ENCODE peak calls at places on chromosomes 6 and 20, in four cellular contexts. One of them, this sample, is unnamed.

GRCh38 chr6:69693749-69694148 is 103.1 kb downstream of the LMBRD1 start:
- DNase-seq in HEK293T: no peak
- DNase-seq in HepG2: no peak
- DNase-seq in K562: no peak
- DNase-seq in this sample: no peak

GRCh38 chr20:49851991-49852390 is 39.4 kb downstream of the SLC9A8 start:
- DNase-seq in HEK293T: no peak
- DNase-seq in HepG2: no peak
- DNase-seq in K562: no peak
- DNase-seq in this sample: no peak

GRCh38 chr6:49401063-49401462 is 62.0 kb downstream of the MMUT start:
- DNase-seq in HEK293T: no peak
- DNase-seq in HepG2: no peak
- DNase-seq in K562: no peak
- DNase-seq in this sample: no peak

GRCh38 chr6:143247586-143247985 is 186.9 kb downstream of the AIG1 start:
- DNase-seq in HEK293T: no peak
- DNase-seq in HepG2: no peak
- DNase-seq in K562: no peak
- DNase-seq in this sample: no peak

GRCh38 chr6:54084234-54084633 is 27.0 kb upstream of the MLIP start:
- DNase-seq in HEK293T: no peak
- DNase-seq in HepG2: no peak
- DNase-seq in K562: no peak
- DNase-seq in this sample: no peak

GRCh38 chr6:83847179-83847578 is 6.0 kb upstream of the RIPPLY2 start:
- DNase-seq in HEK293T: no peak
- DNase-seq in HepG2: no peak
- DNase-seq in K562: no peak
- DNase-seq in this sample: no peak

GRCh38 chr20:1449370-1449769 is 17.3 kb downstream of the NSFL1C start:
- DNase-seq in HEK293T: no peak
- DNase-seq in HepG2: no peak
- DNase-seq in K562: no peak
- DNase-seq in this sample: no peak

GRCh38 chr6:95093154-95093553 is 484.2 kb upstream of the MANEA start:
- DNase-seq in HEK293T: no peak
- DNase-seq in HepG2: no peak
- DNase-seq in K562: no peak
- DNase-seq in this sample: no peak

GRCh38 chr6:109073344-109074235 is 21.1 kb downstream of the SESN1 start:
- DNase-seq in HEK293T: peak; percentile 40
- DNase-seq in HepG2: peak; percentile 67
- DNase-seq in K562: peak; percentile 27
- DNase-seq in this sample: no peak

GRCh38 chr6:88596801-88597200 is 366.6 kb downstream of the RNGTT start:
- DNase-seq in HEK293T: no peak
- DNase-seq in HepG2: no peak
- DNase-seq in K562: no peak
- DNase-seq in this sample: no peak

GRCh38 chr20:60056345-60057122 is 98.3 kb downstream of the CDH26 start:
- DNase-seq in HEK293T: no peak
- DNase-seq in HepG2: no peak
- DNase-seq in K562: no peak
- DNase-seq in this sample: no peak

GRCh38 chr6:431986-432385 is 40.4 kb downstream of the IRF4 start:
- DNase-seq in HEK293T: no peak
- DNase-seq in HepG2: no peak
- DNase-seq in K562: no peak
- DNase-seq in this sample: no peak

GRCh38 chr6:28693033-28693750 is 167.5 kb downstream of the GPX5 start:
- DNase-seq in HEK293T: no peak
- DNase-seq in HepG2: no peak
- DNase-seq in K562: no peak
- DNase-seq in this sample: no peak

GRCh38 chr6:42923656-42924055 is 5.6 kb upstream of the CNPY3 start:
- DNase-seq in HEK293T: no peak
- DNase-seq in HepG2: no peak
- DNase-seq in K562: no peak
- DNase-seq in this sample: no peak

GRCh38 chr6:81491486-81492101 is 260.9 kb downstream of the TENT5A start:
- DNase-seq in HEK293T: no peak
- DNase-seq in HepG2: peak; percentile 70
- DNase-seq in K562: no peak
- DNase-seq in this sample: no peak

GRCh38 chr6:142275146-142276006 is 26.4 kb upstream of the ADGRG6 start:
- DNase-seq in HEK293T: no peak
- DNase-seq in HepG2: no peak
- DNase-seq in K562: no peak
- DNase-seq in this sample: no peak

GRCh38 chr6:33975631-33976424 is 170.1 kb downstream of the GRM4 start:
- DNase-seq in HEK293T: no peak
- DNase-seq in HepG2: no peak
- DNase-seq in K562: no peak
- DNase-seq in this sample: peak; percentile 51

GRCh38 chr20:33554914-33555420 is 65.1 kb downstream of the CBFA2T2 start:
- DNase-seq in HEK293T: peak; percentile 66
- DNase-seq in HepG2: peak; percentile 98
- DNase-seq in K562: no peak
- DNase-seq in this sample: no peak

GRCh38 chr6:37628611-37629320 is 68.9 kb downstream of the MDGA1 start:
- DNase-seq in HEK293T: no peak
- DNase-seq in HepG2: no peak
- DNase-seq in K562: no peak
- DNase-seq in this sample: no peak

GRCh38 chr20:20658871-20659415 is 53.5 kb downstream of the RALGAPA2 start:
- DNase-seq in HEK293T: no peak
- DNase-seq in HepG2: no peak
- DNase-seq in K562: no peak
- DNase-seq in this sample: no peak

GRCh38 chr6:157804448-157805327 is 18.4 kb upstream of the SNX9 start:
- DNase-seq in HEK293T: no peak
- DNase-seq in HepG2: no peak
- DNase-seq in K562: peak; percentile 41
- DNase-seq in this sample: no peak

GRCh38 chr6:140043762-140044378 is 669.4 kb upstream of the CITED2 start:
- DNase-seq in HEK293T: no peak
- DNase-seq in HepG2: no peak
- DNase-seq in K562: no peak
- DNase-seq in this sample: no peak

GRCh38 chr6:3770023-3770422 is 18.5 kb upstream of the PXDC1 start:
- DNase-seq in HEK293T: no peak
- DNase-seq in HepG2: no peak
- DNase-seq in K562: no peak
- DNase-seq in this sample: peak; percentile 54

GRCh38 chr20:19601133-19601810 is 156.8 kb upstream of the RIN2 start:
- DNase-seq in HEK293T: no peak
- DNase-seq in HepG2: no peak
- DNase-seq in K562: no peak
- DNase-seq in this sample: no peak

GRCh38 chr6:39059496-39060310 is 11.1 kb downstream of the GLP1R start:
- DNase-seq in HEK293T: peak; percentile 73
- DNase-seq in HepG2: no peak
- DNase-seq in K562: no peak
- DNase-seq in this sample: no peak

GRCh38 chr20:50303573-50304500 is 113.2 kb downstream of the CEBPB start:
- DNase-seq in HEK293T: no peak
- DNase-seq in HepG2: peak; percentile 89
- DNase-seq in K562: peak; percentile 56
- DNase-seq in this sample: no peak

GRCh38 chr20:13800728-13801134 is 15.9 kb downstream of the NDUFAF5 start:
- DNase-seq in HEK293T: no peak
- DNase-seq in HepG2: peak; percentile 89
- DNase-seq in K562: no peak
- DNase-seq in this sample: no peak

DNA sequence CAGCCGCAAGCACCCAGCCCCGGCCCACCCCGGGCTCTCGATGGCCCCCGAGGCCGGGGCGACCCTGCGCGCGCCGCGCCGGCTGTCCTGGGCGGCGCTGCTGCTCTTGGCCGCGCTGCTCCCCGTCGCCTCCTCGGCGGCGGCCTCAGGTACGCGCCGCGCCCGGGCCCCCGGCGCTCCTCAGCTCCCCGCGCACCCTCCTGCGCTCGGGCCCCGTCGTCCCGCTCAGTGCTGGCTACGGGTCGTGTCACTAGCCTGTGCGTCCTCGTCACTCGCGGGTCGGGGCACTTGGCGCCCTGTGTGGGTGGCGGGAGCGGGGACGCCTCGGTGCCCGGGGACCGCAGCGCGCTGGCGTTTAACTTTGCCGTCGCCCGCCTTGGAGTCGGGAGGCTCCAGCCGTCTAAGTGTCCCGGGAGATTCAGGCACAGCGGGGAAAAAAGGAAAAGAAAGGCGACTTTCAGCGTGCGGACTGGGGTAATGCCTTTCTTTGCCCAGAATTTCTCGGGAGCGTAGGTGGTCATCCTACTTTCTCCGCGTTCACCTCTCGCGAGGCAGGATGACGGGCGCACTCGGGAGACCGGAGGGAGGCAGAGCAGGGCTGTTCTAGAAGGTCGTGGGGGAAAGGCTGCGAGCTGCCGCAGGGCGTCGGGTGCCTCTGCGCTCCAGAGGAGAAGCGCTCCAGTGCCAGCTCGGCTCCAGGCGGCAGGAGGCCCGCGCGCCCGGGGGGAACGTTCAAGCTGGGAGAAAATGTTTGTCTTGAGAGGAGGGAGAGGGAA is 545 bp downstream of the FNDC1 start:
- DNase-seq in HEK293T: peak; percentile 68
- DNase-seq in HepG2: no peak
- DNase-seq in K562: peak; percentile 18
- DNase-seq in this sample: peak; percentile 64
- TF ChIP-seq ELF4 in HEK293T: no peak
- TF ChIP-seq ELF4 in HepG2: no peak
- TF ChIP-seq ELF4 in K562: no peak
- TF ChIP-seq ELF4 in this sample: no peak

GRCh38 chr6:41657131-41658094 is 19.1 kb downstream of the MDFI start:
- DNase-seq in HEK293T: no peak
- DNase-seq in HepG2: peak; percentile 21
- DNase-seq in K562: no peak
- DNase-seq in this sample: no peak
- TF ChIP-seq ELF4 in HEK293T: no peak
- TF ChIP-seq ELF4 in HepG2: no peak
- TF ChIP-seq ELF4 in K562: no peak
- TF ChIP-seq ELF4 in this sample: no peak

DNA sequence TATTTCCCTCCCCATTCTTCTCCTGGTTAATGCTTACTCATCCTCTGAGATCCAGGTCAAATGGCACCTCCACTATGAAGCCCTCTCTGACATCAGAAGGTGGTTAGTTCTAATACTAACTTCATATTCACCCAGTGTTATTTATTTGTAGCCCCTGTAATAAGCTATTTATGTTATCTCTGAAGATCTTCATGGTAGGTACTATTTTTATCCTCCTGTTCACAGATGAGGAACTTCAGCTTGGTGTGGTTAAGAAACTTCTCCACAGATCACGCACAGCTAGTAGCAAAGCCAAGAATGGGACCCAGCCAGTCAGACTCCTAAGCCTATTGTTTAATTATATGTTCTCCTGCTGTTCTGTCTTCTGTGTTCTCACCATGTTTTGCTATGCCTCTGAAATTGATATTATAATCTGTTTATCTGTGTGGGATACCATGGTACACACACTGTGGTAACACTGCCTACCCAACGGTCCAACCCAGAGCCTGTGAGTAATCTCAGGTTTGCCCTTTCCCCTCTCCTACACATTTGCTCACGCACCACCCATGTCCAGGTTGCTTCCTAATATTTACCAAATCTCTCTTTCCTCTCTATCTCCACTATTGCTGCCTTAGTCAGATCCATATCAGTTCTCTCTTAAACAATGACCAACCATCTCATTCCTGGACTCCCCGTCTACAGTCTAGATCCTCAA is 98.4 kb downstream of the IPCEF1 start:
- DNase-seq in HEK293T: no peak
- DNase-seq in HepG2: no peak
- DNase-seq in K562: no peak
- DNase-seq in this sample: no peak
- TF ChIP-seq ELF4 in HEK293T: no peak
- TF ChIP-seq ELF4 in HepG2: no peak
- TF ChIP-seq ELF4 in K562: no peak
- TF ChIP-seq ELF4 in this sample: no peak

GRCh38 chr20:31560094-31560899 is 44.8 kb upstream of the ID1 start:
- DNase-seq in HEK293T: peak; percentile 70
- DNase-seq in HepG2: peak; percentile 83
- DNase-seq in K562: peak; percentile 71
- DNase-seq in this sample: peak; percentile 77

GRCh38 chr20:31562241-31562640 is 42.8 kb upstream of the ID1 start:
- DNase-seq in HEK293T: no peak
- DNase-seq in HepG2: no peak
- DNase-seq in K562: no peak
- DNase-seq in this sample: no peak

GRCh38 chr20:31559704-31560093 is 45.4 kb upstream of the ID1 start:
- DNase-seq in HEK293T: no peak
- DNase-seq in HepG2: no peak
- DNase-seq in K562: no peak
- DNase-seq in this sample: no peak

GRCh38 chr20:31564284-31564683 is 40.8 kb upstream of the ID1 start:
- DNase-seq in HEK293T: no peak
- DNase-seq in HepG2: no peak
- DNase-seq in K562: no peak
- DNase-seq in this sample: no peak

GRCh38 chr20:31560900-31561598 is 44.0 kb upstream of the ID1 start:
- DNase-seq in HEK293T: no peak
- DNase-seq in HepG2: no peak
- DNase-seq in K562: no peak
- DNase-seq in this sample: no peak
- TF ChIP-seq ELF4 in HEK293T: no peak
- TF ChIP-seq ELF4 in HepG2: no peak
- TF ChIP-seq ELF4 in K562: no peak
- TF ChIP-seq ELF4 in this sample: no peak

GRCh38 chr20:51525241-51526104 is 17.0 kb downstream of the NFATC2 start:
- DNase-seq in HEK293T: no peak
- DNase-seq in HepG2: no peak
- DNase-seq in K562: peak; percentile 47
- DNase-seq in this sample: no peak
- TF ChIP-seq ELF4 in HEK293T: no peak
- TF ChIP-seq ELF4 in HepG2: no peak
- TF ChIP-seq ELF4 in K562: no peak
- TF ChIP-seq ELF4 in this sample: no peak

GRCh38 chr20:39716796-39717341 is 754.7 kb downstream of the DHX35 start:
- DNase-seq in HEK293T: no peak
- DNase-seq in HepG2: no peak
- DNase-seq in K562: no peak
- DNase-seq in this sample: no peak
- TF ChIP-seq ELF4 in HEK293T: no peak
- TF ChIP-seq ELF4 in HepG2: no peak
- TF ChIP-seq ELF4 in K562: no peak
- TF ChIP-seq ELF4 in this sample: no peak

This sample was measured in WTC11.